ENCODE peak calls at places on chromosomes 6 and 20, in eight cellular contexts. One of them, this sample, is unnamed. For H3K9me3, the result is how much of the 10 kb centered on the place peaks cover.

GRCh38 chr20:3032624-3033023 is 10.8 kb upstream of the GNRH2 start:
- DNase-seq in SJSA1: no peak
- DNase-seq in Karpas-422: no peak
- DNase-seq in heart left ventricle: peak
- DNase-seq in kidney: peak
- DNase-seq in A549: no peak
- DNase-seq in pancreas: no peak
- DNase-seq in naive thymus-derived CD4-positive, alpha-beta T cell: no peak
- DNase-seq in this sample: no peak

GRCh38 chr6:146990284-146990683 is 213.9 kb upstream of the STXBP5 start:
- DNase-seq in SJSA1: no peak
- DNase-seq in Karpas-422: no peak
- DNase-seq in heart left ventricle: no peak
- DNase-seq in kidney: no peak
- DNase-seq in A549: no peak
- DNase-seq in pancreas: no peak
- DNase-seq in naive thymus-derived CD4-positive, alpha-beta T cell: no peak
- DNase-seq in this sample: no peak

GRCh38 chr6:951782-952181 is 258.8 kb upstream of the EXOC2 start:
- DNase-seq in SJSA1: no peak
- DNase-seq in Karpas-422: no peak
- DNase-seq in heart left ventricle: no peak
- DNase-seq in kidney: no peak
- DNase-seq in A549: no peak
- DNase-seq in pancreas: no peak
- DNase-seq in naive thymus-derived CD4-positive, alpha-beta T cell: no peak
- DNase-seq in this sample: no peak

GRCh38 chr6:129593233-129593564 is 116.8 kb downstream of the ARHGAP18 start:
- DNase-seq in SJSA1: no peak
- DNase-seq in Karpas-422: no peak
- DNase-seq in heart left ventricle: no peak
- DNase-seq in kidney: no peak
- DNase-seq in A549: no peak
- DNase-seq in pancreas: no peak
- DNase-seq in naive thymus-derived CD4-positive, alpha-beta T cell: no peak
- DNase-seq in this sample: no peak

GRCh38 chr20:53578492-53579222 is 15.0 kb downstream of the ZNF217 start:
- DNase-seq in SJSA1: peak
- DNase-seq in Karpas-422: peak
- DNase-seq in heart left ventricle: peak
- DNase-seq in kidney: no peak
- DNase-seq in A549: peak
- DNase-seq in pancreas: peak
- DNase-seq in naive thymus-derived CD4-positive, alpha-beta T cell: peak
- DNase-seq in this sample: no peak

GRCh38 chr20:37417857-37418501 is 72.0 kb downstream of the SRC start:
- DNase-seq in SJSA1: no peak
- DNase-seq in Karpas-422: peak
- DNase-seq in heart left ventricle: no peak
- DNase-seq in kidney: no peak
- DNase-seq in A549: no peak
- DNase-seq in pancreas: no peak
- DNase-seq in naive thymus-derived CD4-positive, alpha-beta T cell: no peak
- DNase-seq in this sample: no peak

GRCh38 chr6:56866917-56867522 is 87.9 kb upstream of the BEND6 start:
- DNase-seq in SJSA1: no peak
- DNase-seq in Karpas-422: no peak
- DNase-seq in heart left ventricle: no peak
- DNase-seq in kidney: no peak
- DNase-seq in A549: no peak
- DNase-seq in pancreas: no peak
- DNase-seq in naive thymus-derived CD4-positive, alpha-beta T cell: no peak
- DNase-seq in this sample: no peak

GRCh38 chr20:21456207-21456606 is 57.7 kb downstream of the NKX2-2 start:
- DNase-seq in SJSA1: no peak
- DNase-seq in Karpas-422: no peak
- DNase-seq in heart left ventricle: no peak
- DNase-seq in kidney: no peak
- DNase-seq in A549: no peak
- DNase-seq in pancreas: no peak
- DNase-seq in naive thymus-derived CD4-positive, alpha-beta T cell: no peak
- DNase-seq in this sample: no peak

GRCh38 chr6:168525114-168525513 is 84.1 kb downstream of the SMOC2 start:
- DNase-seq in SJSA1: no peak
- DNase-seq in Karpas-422: no peak
- DNase-seq in heart left ventricle: no peak
- DNase-seq in kidney: no peak
- DNase-seq in A549: no peak
- DNase-seq in pancreas: no peak
- DNase-seq in naive thymus-derived CD4-positive, alpha-beta T cell: no peak
- DNase-seq in this sample: no peak

GRCh38 chr6:13156381-13156780 is 172.0 kb downstream of the TBC1D7 start:
- DNase-seq in SJSA1: no peak
- DNase-seq in Karpas-422: no peak
- DNase-seq in heart left ventricle: no peak
- DNase-seq in kidney: no peak
- DNase-seq in A549: no peak
- DNase-seq in pancreas: no peak
- DNase-seq in naive thymus-derived CD4-positive, alpha-beta T cell: no peak
- DNase-seq in this sample: no peak

GRCh38 chr20:4471221-4471620 is 250.5 kb upstream of the PRND start:
- DNase-seq in SJSA1: no peak
- DNase-seq in Karpas-422: no peak
- DNase-seq in heart left ventricle: no peak
- DNase-seq in kidney: no peak
- DNase-seq in A549: no peak
- DNase-seq in pancreas: no peak
- DNase-seq in naive thymus-derived CD4-positive, alpha-beta T cell: no peak
- DNase-seq in this sample: no peak

GRCh38 chr6:1200706-1201105 is 111.2 kb upstream of the FOXQ1 start:
- DNase-seq in SJSA1: peak
- DNase-seq in Karpas-422: no peak
- DNase-seq in heart left ventricle: no peak
- DNase-seq in kidney: no peak
- DNase-seq in A549: no peak
- DNase-seq in pancreas: no peak
- DNase-seq in naive thymus-derived CD4-positive, alpha-beta T cell: no peak
- DNase-seq in this sample: no peak

GRCh38 chr20:53865905-53866786 is 204.2 kb downstream of the BCAS1 start:
- DNase-seq in SJSA1: peak
- DNase-seq in Karpas-422: peak
- DNase-seq in heart left ventricle: peak
- DNase-seq in kidney: no peak
- DNase-seq in A549: peak
- DNase-seq in pancreas: peak
- DNase-seq in naive thymus-derived CD4-positive, alpha-beta T cell: no peak
- DNase-seq in this sample: peak

GRCh38 chr6:14305131-14305530 is 187.6 kb downstream of the CD83 start:
- DNase-seq in SJSA1: no peak
- DNase-seq in Karpas-422: no peak
- DNase-seq in heart left ventricle: no peak
- DNase-seq in kidney: no peak
- DNase-seq in A549: no peak
- DNase-seq in pancreas: no peak
- DNase-seq in naive thymus-derived CD4-positive, alpha-beta T cell: no peak
- DNase-seq in this sample: no peak

GRCh38 chr6:158698876-158699440 is 49.1 kb downstream of the SYTL3 start:
- DNase-seq in SJSA1: no peak
- DNase-seq in Karpas-422: peak
- DNase-seq in heart left ventricle: no peak
- DNase-seq in kidney: no peak
- DNase-seq in A549: no peak
- DNase-seq in pancreas: no peak
- DNase-seq in naive thymus-derived CD4-positive, alpha-beta T cell: no peak
- DNase-seq in this sample: no peak

GRCh38 chr6:114085206-114085605 is 114.3 kb upstream of the HDAC2 start:
- DNase-seq in SJSA1: peak
- DNase-seq in Karpas-422: no peak
- DNase-seq in heart left ventricle: no peak
- DNase-seq in kidney: no peak
- DNase-seq in A549: no peak
- DNase-seq in pancreas: no peak
- DNase-seq in naive thymus-derived CD4-positive, alpha-beta T cell: no peak
- DNase-seq in this sample: no peak

GRCh38 chr20:11499235-11499634 is 418.5 kb upstream of the BTBD3 start:
- DNase-seq in SJSA1: no peak
- DNase-seq in Karpas-422: no peak
- DNase-seq in heart left ventricle: no peak
- DNase-seq in kidney: no peak
- DNase-seq in A549: no peak
- DNase-seq in pancreas: no peak
- DNase-seq in naive thymus-derived CD4-positive, alpha-beta T cell: no peak
- DNase-seq in this sample: no peak

GRCh38 chr6:12927746-12928145 is 211.2 kb downstream of the PHACTR1 start:
- DNase-seq in SJSA1: no peak
- DNase-seq in Karpas-422: no peak
- DNase-seq in heart left ventricle: no peak
- DNase-seq in kidney: no peak
- DNase-seq in A549: no peak
- DNase-seq in pancreas: no peak
- DNase-seq in naive thymus-derived CD4-positive, alpha-beta T cell: no peak
- DNase-seq in this sample: no peak

GRCh38 chr6:9138856-9139426 is 703.6 kb upstream of the SLC35B3 start:
- DNase-seq in SJSA1: no peak
- DNase-seq in Karpas-422: no peak
- DNase-seq in heart left ventricle: no peak
- DNase-seq in kidney: no peak
- DNase-seq in A549: no peak
- DNase-seq in pancreas: no peak
- DNase-seq in naive thymus-derived CD4-positive, alpha-beta T cell: no peak
- DNase-seq in this sample: no peak

GRCh38 chr20:21118138-21118537 is 7.7 kb upstream of the KIZ start:
- DNase-seq in SJSA1: no peak
- DNase-seq in Karpas-422: no peak
- DNase-seq in heart left ventricle: no peak
- DNase-seq in kidney: no peak
- DNase-seq in A549: no peak
- DNase-seq in pancreas: no peak
- DNase-seq in naive thymus-derived CD4-positive, alpha-beta T cell: no peak
- DNase-seq in this sample: no peak

GRCh38 chr6:16437095-16437494 is 198.7 kb downstream of the GMPR start:
- DNase-seq in SJSA1: no peak
- DNase-seq in Karpas-422: no peak
- DNase-seq in heart left ventricle: no peak
- DNase-seq in kidney: no peak
- DNase-seq in A549: no peak
- DNase-seq in pancreas: no peak
- DNase-seq in naive thymus-derived CD4-positive, alpha-beta T cell: no peak
- DNase-seq in this sample: no peak

GRCh38 chr20:60024801-60025200 is 66.6 kb downstream of the CDH26 start:
- DNase-seq in SJSA1: no peak
- DNase-seq in Karpas-422: no peak
- DNase-seq in heart left ventricle: no peak
- DNase-seq in kidney: no peak
- DNase-seq in A549: no peak
- DNase-seq in pancreas: no peak
- DNase-seq in naive thymus-derived CD4-positive, alpha-beta T cell: no peak
- DNase-seq in this sample: no peak

GRCh38 chr6:119218548-119218947 is 131.0 kb downstream of the MAN1A1 start:
- DNase-seq in SJSA1: no peak
- DNase-seq in Karpas-422: no peak
- DNase-seq in heart left ventricle: no peak
- DNase-seq in kidney: no peak
- DNase-seq in A549: no peak
- DNase-seq in pancreas: peak
- DNase-seq in naive thymus-derived CD4-positive, alpha-beta T cell: no peak
- DNase-seq in this sample: no peak

GRCh38 chr6:32936247-32937152 is 4.3 kb downstream of the HLA-DMB start:
- DNase-seq in SJSA1: no peak
- DNase-seq in Karpas-422: no peak
- DNase-seq in heart left ventricle: no peak
- DNase-seq in kidney: no peak
- DNase-seq in A549: no peak
- DNase-seq in pancreas: no peak
- DNase-seq in naive thymus-derived CD4-positive, alpha-beta T cell: no peak
- DNase-seq in this sample: no peak
- H3K27ac ChIP-seq in SJSA1: no peak
- H3K27ac ChIP-seq in Karpas-422: no peak
- H3K27ac ChIP-seq in heart left ventricle: no peak
- H3K27ac ChIP-seq in kidney: no peak
- H3K27ac ChIP-seq in A549: no peak
- H3K27ac ChIP-seq in pancreas: no peak
- H3K27ac ChIP-seq in naive thymus-derived CD4-positive, alpha-beta T cell: no peak
- H3K27ac ChIP-seq in this sample: no peak

GRCh38 chr20:45111799-45112471 is 3.0 kb downstream of the WFDC5 start:
- DNase-seq in SJSA1: peak
- DNase-seq in Karpas-422: peak
- DNase-seq in heart left ventricle: no peak
- DNase-seq in kidney: no peak
- DNase-seq in A549: no peak
- DNase-seq in pancreas: no peak
- DNase-seq in naive thymus-derived CD4-positive, alpha-beta T cell: no peak
- DNase-seq in this sample: no peak
- H3K9me3 ChIP-seq in SJSA1: under half
- H3K9me3 ChIP-seq in Karpas-422: under half
- H3K9me3 ChIP-seq in heart left ventricle: under half
- H3K9me3 ChIP-seq in kidney: under half
- H3K9me3 ChIP-seq in A549: under half
- H3K9me3 ChIP-seq in pancreas: under half
- H3K9me3 ChIP-seq in naive thymus-derived CD4-positive, alpha-beta T cell: under half
- H3K9me3 ChIP-seq in this sample: under half

GRCh38 chr6:35681298-35681697 is 7.4 kb downstream of the FKBP5 start:
- DNase-seq in SJSA1: no peak
- DNase-seq in Karpas-422: no peak
- DNase-seq in heart left ventricle: no peak
- DNase-seq in kidney: no peak
- DNase-seq in A549: no peak
- DNase-seq in pancreas: no peak
- DNase-seq in naive thymus-derived CD4-positive, alpha-beta T cell: no peak
- DNase-seq in this sample: no peak
- H3K4me3 ChIP-seq in SJSA1: no peak
- H3K4me3 ChIP-seq in Karpas-422: no peak
- H3K4me3 ChIP-seq in heart left ventricle: no peak
- H3K4me3 ChIP-seq in kidney: no peak
- H3K4me3 ChIP-seq in A549: no peak
- H3K4me3 ChIP-seq in pancreas: no peak
- H3K4me3 ChIP-seq in naive thymus-derived CD4-positive, alpha-beta T cell: no peak
- H3K4me3 ChIP-seq in this sample: no peak

DNA sequence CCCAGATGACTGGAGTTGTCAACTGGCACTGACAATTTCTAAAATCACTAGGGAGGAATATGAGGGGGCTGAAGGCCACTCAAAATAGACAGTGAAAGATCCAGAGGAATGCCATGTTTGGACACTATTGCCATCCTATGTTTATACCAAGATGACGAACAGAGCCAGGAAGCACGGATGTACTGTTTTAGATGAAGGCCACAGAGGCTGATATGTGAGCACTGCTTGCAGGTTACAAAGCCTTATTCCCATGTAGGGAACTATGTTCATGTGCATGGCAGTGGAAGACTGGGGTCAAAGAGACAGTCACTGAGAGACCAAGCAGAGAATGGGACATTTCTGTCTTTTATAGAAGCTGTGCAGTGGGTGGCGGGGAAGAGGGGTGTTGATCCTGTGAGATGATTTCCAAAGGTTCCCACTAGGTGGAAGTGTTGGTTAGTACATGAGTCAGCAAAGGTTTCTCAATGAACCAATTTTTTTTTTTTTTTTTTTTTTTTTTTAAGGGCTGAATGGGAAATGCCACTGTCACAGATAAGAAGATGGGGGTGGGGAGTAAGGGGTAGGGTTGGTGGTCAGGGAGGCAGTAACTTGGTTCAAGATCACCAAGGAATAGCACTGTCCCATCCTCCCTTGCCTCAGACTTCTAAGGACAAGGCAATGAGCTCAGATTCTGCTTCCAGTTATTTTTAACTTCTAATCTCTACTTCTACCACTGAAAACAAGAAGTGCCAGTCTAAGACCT is 46.7 kb upstream of the MOCS1 start:
- DNase-seq in SJSA1: no peak
- DNase-seq in Karpas-422: peak
- DNase-seq in heart left ventricle: peak
- DNase-seq in kidney: no peak
- DNase-seq in A549: peak
- DNase-seq in pancreas: no peak
- DNase-seq in naive thymus-derived CD4-positive, alpha-beta T cell: peak
- DNase-seq in this sample: no peak
- H3K27ac ChIP-seq in SJSA1: no peak
- H3K27ac ChIP-seq in Karpas-422: no peak
- H3K27ac ChIP-seq in heart left ventricle: no peak
- H3K27ac ChIP-seq in kidney: no peak
- H3K27ac ChIP-seq in A549: no peak
- H3K27ac ChIP-seq in pancreas: no peak
- H3K27ac ChIP-seq in naive thymus-derived CD4-positive, alpha-beta T cell: no peak
- H3K27ac ChIP-seq in this sample: peak